ENCODE peak calls at places on chromosomes 2 and 18, in eight cellular contexts. One of them, this sample, is unnamed.

GRCh38 chr2:128433911-128434550 is 115.4 kb upstream of the HS6ST1 start:
- DNase-seq in foreskin melanocyte: no peak
- DNase-seq in uterus: no peak
- DNase-seq in stimulated activated CD4-positive, alpha-beta T cell treated with anti-CD3 and anti-CD28 coated beads, Interleukin-12 subunit alpha, Interleukin-12 subunit beta, amount 100 ng/mL, for 48 hours: no peak
- DNase-seq in HT-29: no peak
- DNase-seq in T-helper 9 cell: no peak
- DNase-seq in dorsolateral prefrontal cortex: no peak
- DNase-seq in NCI-H510A: no peak
- DNase-seq in this sample: no peak

GRCh38 chr18:61554117-61554776 is 221.0 kb downstream of the CDH20 start:
- DNase-seq in uterus: no peak
- DNase-seq in NCI-H510A: peak; percentile 72
- DNase-seq in HT-29: no peak
- DNase-seq in dorsolateral prefrontal cortex: no peak
- DNase-seq in foreskin melanocyte: no peak
- DNase-seq in stimulated activated CD4-positive, alpha-beta T cell treated with anti-CD3 and anti-CD28 coated beads, Interleukin-12 subunit alpha, Interleukin-12 subunit beta, amount 100 ng/mL, for 48 hours: no peak
- DNase-seq in T-helper 9 cell: no peak
- DNase-seq in this sample: no peak

GRCh38 chr2:137508739-137509384 is 455.4 kb upstream of the HNMT start:
- DNase-seq in dorsolateral prefrontal cortex: no peak
- DNase-seq in uterus: no peak
- DNase-seq in foreskin melanocyte: no peak
- DNase-seq in HT-29: peak; percentile 16
- DNase-seq in T-helper 9 cell: no peak
- DNase-seq in NCI-H510A: no peak
- DNase-seq in stimulated activated CD4-positive, alpha-beta T cell treated with anti-CD3 and anti-CD28 coated beads, Interleukin-12 subunit alpha, Interleukin-12 subunit beta, amount 100 ng/mL, for 48 hours: no peak
- DNase-seq in this sample: no peak

GRCh38 chr18:60200558-60200957 is 172.0 kb downstream of the MC4R start:
- DNase-seq in T-helper 9 cell: no peak
- DNase-seq in NCI-H510A: no peak
- DNase-seq in stimulated activated CD4-positive, alpha-beta T cell treated with anti-CD3 and anti-CD28 coated beads, Interleukin-12 subunit alpha, Interleukin-12 subunit beta, amount 100 ng/mL, for 48 hours: no peak
- DNase-seq in dorsolateral prefrontal cortex: no peak
- DNase-seq in uterus: no peak
- DNase-seq in foreskin melanocyte: no peak
- DNase-seq in HT-29: no peak
- DNase-seq in this sample: no peak

GRCh38 chr2:85865539-85866164 is 23.1 kb downstream of the ST3GAL5 start:
- DNase-seq in stimulated activated CD4-positive, alpha-beta T cell treated with anti-CD3 and anti-CD28 coated beads, Interleukin-12 subunit alpha, Interleukin-12 subunit beta, amount 100 ng/mL, for 48 hours: no peak
- DNase-seq in dorsolateral prefrontal cortex: no peak
- DNase-seq in HT-29: no peak
- DNase-seq in foreskin melanocyte: no peak
- DNase-seq in T-helper 9 cell: no peak
- DNase-seq in NCI-H510A: no peak
- DNase-seq in uterus: no peak
- DNase-seq in this sample: peak; percentile 47

GRCh38 chr2:230714122-230714453 is 1.4 kb downstream of the CAB39 start:
- DNase-seq in stimulated activated CD4-positive, alpha-beta T cell treated with anti-CD3 and anti-CD28 coated beads, Interleukin-12 subunit alpha, Interleukin-12 subunit beta, amount 100 ng/mL, for 48 hours: peak; percentile 20
- DNase-seq in NCI-H510A: no peak
- DNase-seq in HT-29: peak; percentile 70
- DNase-seq in dorsolateral prefrontal cortex: no peak
- DNase-seq in T-helper 9 cell: peak; percentile 8
- DNase-seq in foreskin melanocyte: peak; percentile 72
- DNase-seq in uterus: no peak
- DNase-seq in this sample: peak; percentile 79

GRCh38 chr18:79789901-79790885 is 7.5 kb upstream of the KCNG2 start:
- DNase-seq in T-helper 9 cell: no peak
- DNase-seq in foreskin melanocyte: no peak
- DNase-seq in stimulated activated CD4-positive, alpha-beta T cell treated with anti-CD3 and anti-CD28 coated beads, Interleukin-12 subunit alpha, Interleukin-12 subunit beta, amount 100 ng/mL, for 48 hours: no peak
- DNase-seq in dorsolateral prefrontal cortex: no peak
- DNase-seq in uterus: no peak
- DNase-seq in NCI-H510A: peak; percentile 7
- DNase-seq in HT-29: no peak
- DNase-seq in this sample: no peak

GRCh38 chr2:110121052-110121334 is 5.4 kb upstream of the MALL start:
- DNase-seq in HT-29: no peak
- DNase-seq in dorsolateral prefrontal cortex: no peak
- DNase-seq in stimulated activated CD4-positive, alpha-beta T cell treated with anti-CD3 and anti-CD28 coated beads, Interleukin-12 subunit alpha, Interleukin-12 subunit beta, amount 100 ng/mL, for 48 hours: no peak
- DNase-seq in uterus: no peak
- DNase-seq in foreskin melanocyte: no peak
- DNase-seq in T-helper 9 cell: no peak
- DNase-seq in NCI-H510A: no peak
- DNase-seq in this sample: no peak

GRCh38 chr18:36066001-36066400 is 1.4 kb downstream of the RPRD1A start:
- DNase-seq in uterus: no peak
- DNase-seq in HT-29: no peak
- DNase-seq in T-helper 9 cell: no peak
- DNase-seq in stimulated activated CD4-positive, alpha-beta T cell treated with anti-CD3 and anti-CD28 coated beads, Interleukin-12 subunit alpha, Interleukin-12 subunit beta, amount 100 ng/mL, for 48 hours: no peak
- DNase-seq in foreskin melanocyte: peak; percentile 44
- DNase-seq in dorsolateral prefrontal cortex: no peak
- DNase-seq in NCI-H510A: no peak
- DNase-seq in this sample: no peak

GRCh38 chr2:138581909-138582308 is 80.3 kb downstream of the SPOPL start:
- DNase-seq in foreskin melanocyte: no peak
- DNase-seq in T-helper 9 cell: no peak
- DNase-seq in dorsolateral prefrontal cortex: no peak
- DNase-seq in stimulated activated CD4-positive, alpha-beta T cell treated with anti-CD3 and anti-CD28 coated beads, Interleukin-12 subunit alpha, Interleukin-12 subunit beta, amount 100 ng/mL, for 48 hours: no peak
- DNase-seq in uterus: no peak
- DNase-seq in NCI-H510A: no peak
- DNase-seq in HT-29: no peak
- DNase-seq in this sample: no peak

GRCh38 chr18:62436636-62437519 is 85.9 kb upstream of the ZCCHC2 start:
- DNase-seq in foreskin melanocyte: peak; percentile 59
- DNase-seq in NCI-H510A: no peak
- DNase-seq in uterus: peak; percentile 86
- DNase-seq in T-helper 9 cell: no peak
- DNase-seq in HT-29: no peak
- DNase-seq in stimulated activated CD4-positive, alpha-beta T cell treated with anti-CD3 and anti-CD28 coated beads, Interleukin-12 subunit alpha, Interleukin-12 subunit beta, amount 100 ng/mL, for 48 hours: no peak
- DNase-seq in dorsolateral prefrontal cortex: peak; percentile 44
- DNase-seq in this sample: peak; percentile 43

GRCh38 chr2:61340242-61340641 is 130.6 kb downstream of the USP34 start:
- DNase-seq in NCI-H510A: no peak
- DNase-seq in foreskin melanocyte: no peak
- DNase-seq in HT-29: no peak
- DNase-seq in dorsolateral prefrontal cortex: no peak
- DNase-seq in T-helper 9 cell: no peak
- DNase-seq in uterus: no peak
- DNase-seq in stimulated activated CD4-positive, alpha-beta T cell treated with anti-CD3 and anti-CD28 coated beads, Interleukin-12 subunit alpha, Interleukin-12 subunit beta, amount 100 ng/mL, for 48 hours: no peak
- DNase-seq in this sample: no peak

GRCh38 chr2:216346781-216347180 is 25.5 kb downstream of the MARCHF4 start:
- DNase-seq in NCI-H510A: no peak
- DNase-seq in dorsolateral prefrontal cortex: no peak
- DNase-seq in foreskin melanocyte: no peak
- DNase-seq in HT-29: no peak
- DNase-seq in T-helper 9 cell: no peak
- DNase-seq in stimulated activated CD4-positive, alpha-beta T cell treated with anti-CD3 and anti-CD28 coated beads, Interleukin-12 subunit alpha, Interleukin-12 subunit beta, amount 100 ng/mL, for 48 hours: no peak
- DNase-seq in uterus: no peak
- DNase-seq in this sample: no peak

GRCh38 chr2:133331437-133331836 is 236.8 kb downstream of the NCKAP5 start:
- DNase-seq in HT-29: no peak
- DNase-seq in T-helper 9 cell: no peak
- DNase-seq in stimulated activated CD4-positive, alpha-beta T cell treated with anti-CD3 and anti-CD28 coated beads, Interleukin-12 subunit alpha, Interleukin-12 subunit beta, amount 100 ng/mL, for 48 hours: no peak
- DNase-seq in foreskin melanocyte: no peak
- DNase-seq in dorsolateral prefrontal cortex: no peak
- DNase-seq in uterus: no peak
- DNase-seq in NCI-H510A: peak; percentile 61
- DNase-seq in this sample: no peak

GRCh38 chr2:98769784-98770183 is 38.9 kb upstream of the MGAT4A start:
- DNase-seq in stimulated activated CD4-positive, alpha-beta T cell treated with anti-CD3 and anti-CD28 coated beads, Interleukin-12 subunit alpha, Interleukin-12 subunit beta, amount 100 ng/mL, for 48 hours: no peak
- DNase-seq in foreskin melanocyte: no peak
- DNase-seq in uterus: no peak
- DNase-seq in NCI-H510A: peak; percentile 84
- DNase-seq in dorsolateral prefrontal cortex: no peak
- DNase-seq in T-helper 9 cell: peak; percentile 43
- DNase-seq in HT-29: peak; percentile 36
- DNase-seq in this sample: no peak

GRCh38 chr2:240480834-240481623 is 45.6 kb downstream of the GPC1 start:
- DNase-seq in NCI-H510A: no peak
- DNase-seq in foreskin melanocyte: no peak
- DNase-seq in dorsolateral prefrontal cortex: no peak
- DNase-seq in stimulated activated CD4-positive, alpha-beta T cell treated with anti-CD3 and anti-CD28 coated beads, Interleukin-12 subunit alpha, Interleukin-12 subunit beta, amount 100 ng/mL, for 48 hours: no peak
- DNase-seq in uterus: no peak
- DNase-seq in T-helper 9 cell: no peak
- DNase-seq in HT-29: no peak
- DNase-seq in this sample: no peak

This sample was measured in RPMI7951.